ENCODE peak calls at places on chromosomes 5 and 9, in seven cellular contexts. One of them, this sample, is unnamed.

GRCh38 chr5:57221049-57221568 is 47.2 kb downstream of the GPBP1 start:
- DNase-seq in cardiac muscle cell: peak
- DNase-seq in aorta: no peak
- DNase-seq in upper lobe of right lung: no peak
- DNase-seq in tibial artery: no peak
- DNase-seq in hepatocyte: peak
- DNase-seq in fibroblast of lung: peak
- DNase-seq in this sample: no peak

GRCh38 chr5:170120576-170120975 is 14.9 kb downstream of the FOXI1 start:
- DNase-seq in cardiac muscle cell: peak
- DNase-seq in aorta: no peak
- DNase-seq in upper lobe of right lung: no peak
- DNase-seq in tibial artery: no peak
- DNase-seq in hepatocyte: no peak
- DNase-seq in fibroblast of lung: peak
- DNase-seq in this sample: no peak

GRCh38 chr9:126420643-126421564 is 94.3 kb downstream of the MVB12B start:
- DNase-seq in cardiac muscle cell: no peak
- DNase-seq in aorta: no peak
- DNase-seq in upper lobe of right lung: no peak
- DNase-seq in tibial artery: no peak
- DNase-seq in hepatocyte: no peak
- DNase-seq in fibroblast of lung: no peak
- DNase-seq in this sample: no peak

GRCh38 chr9:38026021-38026809 is 42.8 kb downstream of the SHB start:
- DNase-seq in cardiac muscle cell: peak
- DNase-seq in aorta: peak
- DNase-seq in upper lobe of right lung: no peak
- DNase-seq in tibial artery: peak
- DNase-seq in hepatocyte: peak
- DNase-seq in fibroblast of lung: peak
- DNase-seq in this sample: peak

GRCh38 chr5:143920772-143921171 is 108.8 kb downstream of the HMHB1 start:
- DNase-seq in cardiac muscle cell: no peak
- DNase-seq in aorta: no peak
- DNase-seq in upper lobe of right lung: no peak
- DNase-seq in tibial artery: no peak
- DNase-seq in hepatocyte: no peak
- DNase-seq in fibroblast of lung: no peak
- DNase-seq in this sample: no peak

GRCh38 chr9:12851331-12851730 is 76.5 kb downstream of the LURAP1L start:
- DNase-seq in cardiac muscle cell: no peak
- DNase-seq in aorta: no peak
- DNase-seq in upper lobe of right lung: no peak
- DNase-seq in tibial artery: no peak
- DNase-seq in hepatocyte: no peak
- DNase-seq in fibroblast of lung: no peak
- DNase-seq in this sample: no peak

GRCh38 chr9:117616436-117616835 is 87.8 kb upstream of the TLR4 start:
- DNase-seq in cardiac muscle cell: no peak
- DNase-seq in aorta: no peak
- DNase-seq in upper lobe of right lung: no peak
- DNase-seq in tibial artery: no peak
- DNase-seq in hepatocyte: no peak
- DNase-seq in fibroblast of lung: no peak
- DNase-seq in this sample: no peak

GRCh38 chr9:16964228-16964627 is 93.8 kb upstream of the BNC2 start:
- DNase-seq in cardiac muscle cell: peak
- DNase-seq in aorta: no peak
- DNase-seq in upper lobe of right lung: no peak
- DNase-seq in tibial artery: no peak
- DNase-seq in hepatocyte: no peak
- DNase-seq in fibroblast of lung: peak
- DNase-seq in this sample: no peak

GRCh38 chr9:111559000-111559610 is 34.1 kb downstream of the ZNF483 start:
- DNase-seq in cardiac muscle cell: peak
- DNase-seq in aorta: no peak
- DNase-seq in upper lobe of right lung: no peak
- DNase-seq in tibial artery: no peak
- DNase-seq in hepatocyte: peak
- DNase-seq in fibroblast of lung: peak
- DNase-seq in this sample: no peak

GRCh38 chr9:25003686-25004085 is 458.0 kb upstream of the IZUMO3 start:
- DNase-seq in cardiac muscle cell: no peak
- DNase-seq in aorta: no peak
- DNase-seq in upper lobe of right lung: no peak
- DNase-seq in tibial artery: no peak
- DNase-seq in hepatocyte: peak
- DNase-seq in fibroblast of lung: no peak
- DNase-seq in this sample: no peak

GRCh38 chr5:84378420-84378819 is 6.3 kb downstream of the EDIL3 start:
- DNase-seq in cardiac muscle cell: peak
- DNase-seq in aorta: no peak
- DNase-seq in upper lobe of right lung: no peak
- DNase-seq in tibial artery: no peak
- DNase-seq in hepatocyte: no peak
- DNase-seq in fibroblast of lung: peak
- DNase-seq in this sample: no peak

GRCh38 chr5:141516648-141517025 is 27.8 kb downstream of the PCDHGC5 start:
- DNase-seq in cardiac muscle cell: no peak
- DNase-seq in aorta: peak
- DNase-seq in upper lobe of right lung: no peak
- DNase-seq in tibial artery: peak
- DNase-seq in hepatocyte: no peak
- DNase-seq in fibroblast of lung: no peak
- DNase-seq in this sample: no peak

GRCh38 chr9:125601986-125602385 is 105.0 kb downstream of the MAPKAP1 start:
- DNase-seq in cardiac muscle cell: no peak
- DNase-seq in aorta: no peak
- DNase-seq in upper lobe of right lung: no peak
- DNase-seq in tibial artery: no peak
- DNase-seq in hepatocyte: no peak
- DNase-seq in fibroblast of lung: no peak
- DNase-seq in this sample: no peak

GRCh38 chr9:76868897-76869296 is 37.0 kb downstream of the PRUNE2 start:
- DNase-seq in cardiac muscle cell: no peak
- DNase-seq in aorta: no peak
- DNase-seq in upper lobe of right lung: no peak
- DNase-seq in tibial artery: no peak
- DNase-seq in hepatocyte: no peak
- DNase-seq in fibroblast of lung: no peak
- DNase-seq in this sample: no peak

GRCh38 chr9:73219985-73220626 is 68.4 kb downstream of the ANXA1 start:
- DNase-seq in cardiac muscle cell: peak
- DNase-seq in aorta: no peak
- DNase-seq in upper lobe of right lung: no peak
- DNase-seq in tibial artery: no peak
- DNase-seq in hepatocyte: peak
- DNase-seq in fibroblast of lung: peak
- DNase-seq in this sample: no peak

GRCh38 chr5:141604318-141604717 is 14.5 kb downstream of the DIAPH1 start:
- DNase-seq in cardiac muscle cell: peak
- DNase-seq in aorta: no peak
- DNase-seq in upper lobe of right lung: no peak
- DNase-seq in tibial artery: peak
- DNase-seq in hepatocyte: peak
- DNase-seq in fibroblast of lung: peak
- DNase-seq in this sample: peak

GRCh38 chr5:126776499-126777256 is at the start of gene LMNB1:
- DNase-seq in cardiac muscle cell: peak
- DNase-seq in aorta: peak
- DNase-seq in upper lobe of right lung: peak
- DNase-seq in tibial artery: peak
- DNase-seq in hepatocyte: peak
- DNase-seq in fibroblast of lung: peak
- DNase-seq in this sample: peak

GRCh38 chr5:169065400-169065799 is 235.5 kb downstream of the SLIT3 start:
- DNase-seq in cardiac muscle cell: no peak
- DNase-seq in aorta: no peak
- DNase-seq in upper lobe of right lung: no peak
- DNase-seq in tibial artery: no peak
- DNase-seq in hepatocyte: no peak
- DNase-seq in fibroblast of lung: no peak
- DNase-seq in this sample: no peak

GRCh38 chr9:84297162-84297821 is 43.3 kb downstream of the SLC28A3 start:
- DNase-seq in cardiac muscle cell: peak
- DNase-seq in aorta: no peak
- DNase-seq in upper lobe of right lung: no peak
- DNase-seq in tibial artery: no peak
- DNase-seq in hepatocyte: no peak
- DNase-seq in fibroblast of lung: peak
- DNase-seq in this sample: no peak

GRCh38 chr9:122347348-122348287 is 23.2 kb upstream of the PTGS1 start:
- DNase-seq in cardiac muscle cell: peak
- DNase-seq in aorta: no peak
- DNase-seq in upper lobe of right lung: no peak
- DNase-seq in tibial artery: peak
- DNase-seq in hepatocyte: peak
- DNase-seq in fibroblast of lung: no peak
- DNase-seq in this sample: no peak

GRCh38 chr5:148393390-148393741 is 9.6 kb downstream of the FBXO38 start:
- DNase-seq in cardiac muscle cell: no peak
- DNase-seq in aorta: no peak
- DNase-seq in upper lobe of right lung: no peak
- DNase-seq in tibial artery: no peak
- DNase-seq in hepatocyte: no peak
- DNase-seq in fibroblast of lung: no peak
- DNase-seq in this sample: no peak

GRCh38 chr9:98101868-98102273 is 17.2 kb downstream of the TRIM14 start:
- DNase-seq in cardiac muscle cell: no peak
- DNase-seq in aorta: no peak
- DNase-seq in upper lobe of right lung: peak
- DNase-seq in tibial artery: peak
- DNase-seq in hepatocyte: no peak
- DNase-seq in fibroblast of lung: no peak
- DNase-seq in this sample: no peak

GRCh38 chr9:104882574-104882973 is 45.4 kb downstream of the ABCA1 start:
- DNase-seq in cardiac muscle cell: no peak
- DNase-seq in aorta: no peak
- DNase-seq in upper lobe of right lung: no peak
- DNase-seq in tibial artery: no peak
- DNase-seq in hepatocyte: no peak
- DNase-seq in fibroblast of lung: no peak
- DNase-seq in this sample: no peak

GRCh38 chr9:116806075-116806474 is 119.0 kb downstream of the TRIM32 start:
- DNase-seq in cardiac muscle cell: peak
- DNase-seq in aorta: no peak
- DNase-seq in upper lobe of right lung: no peak
- DNase-seq in tibial artery: no peak
- DNase-seq in hepatocyte: peak
- DNase-seq in fibroblast of lung: no peak
- DNase-seq in this sample: no peak

GRCh38 chr9:36486454-36486932 is 86.2 kb upstream of the MELK start:
- DNase-seq in cardiac muscle cell: no peak
- DNase-seq in aorta: no peak
- DNase-seq in upper lobe of right lung: no peak
- DNase-seq in tibial artery: peak
- DNase-seq in hepatocyte: peak
- DNase-seq in fibroblast of lung: no peak
- DNase-seq in this sample: no peak

GRCh38 chr9:113715086-113715485 is 161.0 kb upstream of the ZNF618 start:
- DNase-seq in cardiac muscle cell: no peak
- DNase-seq in aorta: no peak
- DNase-seq in upper lobe of right lung: no peak
- DNase-seq in tibial artery: no peak
- DNase-seq in hepatocyte: no peak
- DNase-seq in fibroblast of lung: peak
- DNase-seq in this sample: no peak

GRCh38 chr5:16574789-16575785 is 41.7 kb downstream of the RETREG1 start:
- DNase-seq in cardiac muscle cell: peak
- DNase-seq in aorta: no peak
- DNase-seq in upper lobe of right lung: no peak
- DNase-seq in tibial artery: peak
- DNase-seq in hepatocyte: no peak
- DNase-seq in fibroblast of lung: peak
- DNase-seq in this sample: no peak
- H3K4me3 ChIP-seq in cardiac muscle cell: no peak
- H3K4me3 ChIP-seq in aorta: no peak
- H3K4me3 ChIP-seq in upper lobe of right lung: no peak
- H3K4me3 ChIP-seq in tibial artery: no peak
- H3K4me3 ChIP-seq in hepatocyte: no peak
- H3K4me3 ChIP-seq in fibroblast of lung: no peak
- H3K4me3 ChIP-seq in this sample: no peak

GRCh38 chr5:1104327-1105006 is 7.4 kb downstream of the SLC12A7 start:
- DNase-seq in cardiac muscle cell: no peak
- DNase-seq in aorta: no peak
- DNase-seq in upper lobe of right lung: no peak
- DNase-seq in tibial artery: no peak
- DNase-seq in hepatocyte: no peak
- DNase-seq in fibroblast of lung: no peak
- DNase-seq in this sample: no peak
- H3K4me3 ChIP-seq in cardiac muscle cell: no peak
- H3K4me3 ChIP-seq in aorta: no peak
- H3K4me3 ChIP-seq in upper lobe of right lung: no peak
- H3K4me3 ChIP-seq in tibial artery: no peak
- H3K4me3 ChIP-seq in hepatocyte: no peak
- H3K4me3 ChIP-seq in fibroblast of lung: no peak
- H3K4me3 ChIP-seq in this sample: no peak

DNA sequence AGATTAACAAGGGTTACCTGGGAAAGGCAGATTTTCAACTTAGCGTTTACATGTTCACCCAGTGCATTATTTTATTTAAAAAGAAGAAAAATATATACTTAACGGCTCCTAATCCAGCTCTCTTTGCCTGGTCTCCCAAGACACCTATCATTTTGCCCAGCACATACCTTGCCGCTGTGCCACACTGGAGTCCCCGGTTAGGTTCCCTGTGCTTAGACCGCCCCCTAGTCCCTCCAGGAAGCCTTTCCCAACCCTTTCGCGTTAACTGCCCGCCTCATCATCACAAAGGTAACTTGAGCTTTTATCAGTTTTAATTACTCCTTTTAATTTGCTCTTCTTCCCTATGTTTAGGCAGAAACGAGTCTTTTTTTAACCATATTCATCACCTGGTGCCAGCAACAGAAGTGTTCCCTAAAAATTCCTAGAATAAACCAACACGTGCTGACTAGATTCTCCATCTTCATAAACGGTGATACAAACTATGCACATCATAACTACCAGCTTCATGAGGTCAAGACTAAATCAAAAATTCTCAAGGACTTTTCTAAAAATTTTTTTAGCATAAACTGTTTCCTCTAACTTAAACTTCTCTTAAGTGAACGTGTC is 19.7 kb downstream of the DNAJA1 start:
- DNase-seq in cardiac muscle cell: peak
- DNase-seq in aorta: no peak
- DNase-seq in upper lobe of right lung: no peak
- DNase-seq in tibial artery: no peak
- DNase-seq in hepatocyte: peak
- DNase-seq in fibroblast of lung: peak
- DNase-seq in this sample: no peak
- H3K4me3 ChIP-seq in cardiac muscle cell: peak
- H3K4me3 ChIP-seq in aorta: peak
- H3K4me3 ChIP-seq in upper lobe of right lung: peak
- H3K4me3 ChIP-seq in tibial artery: peak
- H3K4me3 ChIP-seq in hepatocyte: peak
- H3K4me3 ChIP-seq in fibroblast of lung: peak
- H3K4me3 ChIP-seq in this sample: peak

DNA sequence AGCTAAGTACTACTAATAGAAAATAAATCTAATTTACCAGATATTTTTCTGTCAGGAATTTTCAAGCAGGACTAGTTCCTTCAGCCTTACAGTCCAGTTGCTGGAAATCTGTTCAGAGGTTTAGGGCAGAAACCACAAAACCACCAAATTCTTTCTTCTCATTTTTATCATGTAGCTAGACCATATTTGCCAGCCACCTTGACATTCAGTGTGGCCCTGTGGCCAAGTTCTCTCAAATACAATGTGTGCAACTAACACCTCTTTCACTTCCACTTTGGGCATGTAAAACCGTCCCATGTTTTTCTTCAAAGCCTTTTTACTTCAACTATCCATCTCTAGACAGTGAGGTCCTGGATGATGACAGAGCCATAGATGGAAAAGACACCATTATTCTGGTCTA is 1133.2 kb upstream of the CDH18 start:
- DNase-seq in cardiac muscle cell: peak
- DNase-seq in aorta: no peak
- DNase-seq in upper lobe of right lung: no peak
- DNase-seq in tibial artery: no peak
- DNase-seq in hepatocyte: no peak
- DNase-seq in fibroblast of lung: no peak
- DNase-seq in this sample: no peak
- H3K4me3 ChIP-seq in cardiac muscle cell: no peak
- H3K4me3 ChIP-seq in aorta: no peak
- H3K4me3 ChIP-seq in upper lobe of right lung: no peak
- H3K4me3 ChIP-seq in tibial artery: no peak
- H3K4me3 ChIP-seq in hepatocyte: no peak
- H3K4me3 ChIP-seq in fibroblast of lung: no peak
- H3K4me3 ChIP-seq in this sample: no peak

This sample was measured in sigmoid colon.